ENCODE peak calls at places on chromosomes 5 and 9, in five cellular contexts. K is M059J; V is lower lobe of right lung; F is fibroblast of the aortic adventitia; D is activated CD4-positive, alpha-beta T cell treated with anti-CD3 and anti-CD28 coated beads, Interleukin-2, amount 50 U/mL, for 1 hour. H is an unnamed sample.

GRCh38 chr5:16921246-16921645 is 14.8 kb downstream of the MYO10 start:
- DNase-seq in K (peak), V (no peak), F (no peak), D (no peak), H (no peak)

GRCh38 chr5:110969502-110969901 is 102.0 kb upstream of the TSLP start:
- DNase-seq in K (no peak), V (no peak), F (no peak), D (no peak), H (no peak)

GRCh38 chr9:36592801-36593583 is 20.3 kb downstream of the MELK start:
- DNase-seq in K (peak), V (no peak), F (peak), D (no peak), H (no peak)

GRCh38 chr5:154421868-154422267 is 23.9 kb upstream of the SAP30L start:
- DNase-seq in K (peak), V (no peak), F (no peak), D (no peak), H (no peak)

GRCh38 chr9:74362423-74362822 is 134.7 kb upstream of the RORB start:
- DNase-seq in K (no peak), V (no peak), F (no peak), D (no peak), H (no peak)

GRCh38 chr5:15440434-15440833 is 59.5 kb upstream of the FBXL7 start:
- DNase-seq in K (peak), V (no peak), F (peak), D (no peak), H (no peak)

GRCh38 chr9:80410106-80410505 is 838.3 kb downstream of the TLE4 start:
- DNase-seq in K (peak), V (no peak), F (no peak), D (no peak), H (no peak)

GRCh38 chr9:113589407-113589806 is 125.9 kb downstream of the RGS3 start:
- DNase-seq in K (no peak), V (peak), F (no peak), D (no peak), H (no peak)

GRCh38 chr9:80968611-80969010 is 720.7 kb downstream of the TLE1 start:
- DNase-seq in K (peak), V (no peak), F (peak), D (no peak), H (no peak)

H was measured in left lung.